ENCODE peak calls at places on chromosomes 6 and 20, in ten cellular contexts. O, U, N, A, T, B, I, X, Y and K are unnamed samples.

GRCh38 chr20:13341737-13342393 is 120.8 kb downstream of the ISM1 start:
- DNase-seq in O (no peak), U (no peak), N (no peak), A (no peak), T (no peak), B (no peak), I (no peak), X (no peak), Y (no peak), K (no peak)

GRCh38 chr20:16423311-16424212 is 149.7 kb downstream of the KIF16B start:
- DNase-seq in O (no peak), U (no peak), N (no peak), A (no peak), T (no peak), B (no peak), I (no peak), X (no peak), Y (no peak), K (no peak)

GRCh38 chr20:41479113-41479512 is 112.5 kb upstream of the EMILIN3 start:
- DNase-seq in O (no peak), U (no peak), N (no peak), A (no peak), T (no peak), B (no peak), I (no peak), X (no peak), Y (no peak), K (no peak)

GRCh38 chr20:4065405-4065841 is 50.1 kb upstream of the RNF24 start:
- DNase-seq in O (no peak), U (no peak), N (no peak), A (peak), T (no peak), B (peak), I (no peak), X (no peak), Y (no peak), K (peak)

GRCh38 chr6:90413867-90414266 is 117.2 kb upstream of the BACH2 start:
- DNase-seq in O (peak), U (peak), N (no peak), A (peak), T (no peak), B (no peak), I (no peak), X (no peak), Y (no peak), K (no peak)

GRCh38 chr20:33165416-33166055 is 2.4 kb upstream of the BPIFA2 start:
- DNase-seq in O (no peak), U (no peak), N (no peak), A (no peak), T (no peak), B (no peak), I (no peak), X (no peak), Y (no peak), K (no peak)

GRCh38 chr6:40719671-40720374 is 132.7 kb upstream of the LRFN2 start:
- DNase-seq in O (no peak), U (peak), N (no peak), A (peak), T (no peak), B (no peak), I (no peak), X (no peak), Y (no peak), K (no peak)

GRCh38 chr6:141077355-141078333 is 1055.1 kb upstream of the GJE1 start:
- DNase-seq in O (peak), U (peak), N (no peak), A (peak), T (no peak), B (no peak), I (no peak), X (no peak), Y (no peak), K (peak)

GRCh38 chr6:137969874-137970273 is 102.8 kb downstream of the TNFAIP3 start:
- DNase-seq in O (no peak), U (no peak), N (no peak), A (no peak), T (no peak), B (no peak), I (no peak), X (no peak), Y (no peak), K (no peak)

GRCh38 chr6:29696147-29697129 is 15.5 kb upstream of the ZFP57 start:
- DNase-seq in O (no peak), U (peak), N (no peak), A (peak), T (no peak), B (no peak), I (no peak), X (no peak), Y (no peak), K (peak)

GRCh38 chr6:140101367-140101766 is 726.9 kb upstream of the CITED2 start:
- DNase-seq in O (no peak), U (no peak), N (no peak), A (no peak), T (no peak), B (no peak), I (no peak), X (no peak), Y (no peak), K (no peak)

GRCh38 chr20:17023811-17024210 is 203.0 kb upstream of the PCSK2 start:
- DNase-seq in O (no peak), U (no peak), N (no peak), A (no peak), T (no peak), B (no peak), I (no peak), X (no peak), Y (no peak), K (no peak)

GRCh38 chr6:61192610-61193009 is 1093.4 kb downstream of the KHDRBS2 start:
- DNase-seq in O (no peak), U (no peak), N (no peak), A (no peak), T (no peak), B (no peak), I (no peak), X (no peak), Y (no peak), K (no peak)

GRCh38 chr6:96898241-96898851 is 655 bp upstream of the NDUFAF4 start:
- DNase-seq in O (no peak), U (peak), N (no peak), A (peak), T (no peak), B (no peak), I (no peak), X (no peak), Y (no peak), K (peak)

GRCh38 chr20:8183526-8183925 is 51.5 kb downstream of the PLCB1 start:
- DNase-seq in O (no peak), U (no peak), N (no peak), A (peak), T (no peak), B (no peak), I (no peak), X (no peak), Y (no peak), K (peak)

GRCh38 chr20:50819344-50819743 is 24.5 kb downstream of the BCAS4 start:
- DNase-seq in O (no peak), U (no peak), N (no peak), A (no peak), T (no peak), B (no peak), I (no peak), X (no peak), Y (no peak), K (no peak)

GRCh38 chr6:52909531-52909930 is at the start of gene GSTA3:
- DNase-seq in O (peak), U (no peak), N (no peak), A (no peak), T (no peak), B (no peak), I (no peak), X (no peak), Y (no peak), K (no peak)

GRCh38 chr6:166989427-166990034 is 9.7 kb upstream of the CEP43 start:
- DNase-seq in O (no peak), U (peak), N (no peak), A (peak), T (no peak), B (no peak), I (no peak), X (no peak), Y (no peak), K (no peak)

DNA sequence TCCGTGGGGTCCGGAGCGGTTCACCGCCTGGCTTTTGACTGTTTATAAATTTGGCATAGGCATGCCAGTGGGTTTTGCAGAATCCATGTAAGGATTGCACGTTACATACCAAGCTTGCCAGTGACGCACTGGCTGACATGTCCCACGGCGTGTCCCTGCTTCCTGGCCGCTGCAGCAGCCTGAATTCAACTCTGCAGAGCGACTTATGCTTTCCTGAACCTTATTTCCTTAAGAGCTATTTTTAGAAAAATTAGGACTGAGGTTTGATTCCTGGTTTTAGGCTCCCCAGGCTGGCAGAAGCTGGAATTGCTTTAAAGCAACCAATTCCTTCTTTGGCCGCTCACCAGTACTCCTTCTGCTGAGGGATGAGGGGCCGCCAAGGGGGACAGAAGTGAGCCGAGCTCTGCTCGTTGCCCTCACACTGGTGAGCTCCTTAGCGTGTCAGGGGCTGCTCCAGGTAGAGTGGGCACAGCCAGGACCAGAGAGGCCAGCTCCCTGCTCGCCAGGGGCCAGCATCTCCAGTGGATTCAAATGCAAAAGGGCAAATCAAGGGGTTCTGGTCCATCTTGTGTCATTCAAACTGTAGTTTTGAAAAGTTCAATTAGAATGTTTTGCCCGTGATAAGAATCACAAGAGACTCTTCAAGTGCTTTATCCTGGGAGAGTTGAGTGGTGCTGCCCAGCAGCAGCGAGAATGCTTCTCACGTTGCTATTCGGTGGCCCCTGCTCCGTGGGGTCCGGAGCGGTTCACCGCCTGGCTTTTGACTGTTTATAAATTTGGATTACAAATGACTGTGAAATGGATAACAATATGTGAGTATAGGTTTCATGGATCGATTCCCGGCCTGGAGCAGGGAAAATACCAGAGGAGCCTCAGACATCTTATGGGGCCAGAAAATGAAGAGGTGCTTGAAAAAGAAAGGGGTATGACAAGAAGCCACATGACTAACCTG is 17.5 kb upstream of the IRF4 start:
- DNase-seq in O (no peak), U (no peak), N (no peak), A (peak), T (no peak), B (no peak), I (no peak), X (peak), Y (peak), K (no peak)
- TF ChIP-seq CTCF in O (no peak), U (no peak), N (peak), A (peak), T (no peak), B (no peak), I (no peak), X (peak), Y (no peak), K (no peak)

GRCh38 chr20:38001981-38002380 is 31.3 kb downstream of the TTI1 start:
- DNase-seq in O (no peak), U (no peak), N (no peak), A (peak), T (no peak), B (no peak), I (no peak), X (no peak), Y (no peak), K (no peak)

GRCh38 chr20:38000293-38000692 is 33.0 kb downstream of the TTI1 start:
- DNase-seq in O (peak), U (no peak), N (no peak), A (no peak), T (no peak), B (no peak), I (no peak), X (no peak), Y (no peak), K (no peak)

GRCh38 chr20:37999526-38000263 is 33.6 kb downstream of the TTI1 start:
- DNase-seq in O (no peak), U (no peak), N (no peak), A (no peak), T (no peak), B (no peak), I (no peak), X (no peak), Y (no peak), K (no peak)

GRCh38 chr20:38002422-38002821 is 30.8 kb downstream of the TTI1 start:
- DNase-seq in O (no peak), U (no peak), N (peak), A (no peak), T (no peak), B (no peak), I (no peak), X (no peak), Y (no peak), K (no peak)

DNA sequence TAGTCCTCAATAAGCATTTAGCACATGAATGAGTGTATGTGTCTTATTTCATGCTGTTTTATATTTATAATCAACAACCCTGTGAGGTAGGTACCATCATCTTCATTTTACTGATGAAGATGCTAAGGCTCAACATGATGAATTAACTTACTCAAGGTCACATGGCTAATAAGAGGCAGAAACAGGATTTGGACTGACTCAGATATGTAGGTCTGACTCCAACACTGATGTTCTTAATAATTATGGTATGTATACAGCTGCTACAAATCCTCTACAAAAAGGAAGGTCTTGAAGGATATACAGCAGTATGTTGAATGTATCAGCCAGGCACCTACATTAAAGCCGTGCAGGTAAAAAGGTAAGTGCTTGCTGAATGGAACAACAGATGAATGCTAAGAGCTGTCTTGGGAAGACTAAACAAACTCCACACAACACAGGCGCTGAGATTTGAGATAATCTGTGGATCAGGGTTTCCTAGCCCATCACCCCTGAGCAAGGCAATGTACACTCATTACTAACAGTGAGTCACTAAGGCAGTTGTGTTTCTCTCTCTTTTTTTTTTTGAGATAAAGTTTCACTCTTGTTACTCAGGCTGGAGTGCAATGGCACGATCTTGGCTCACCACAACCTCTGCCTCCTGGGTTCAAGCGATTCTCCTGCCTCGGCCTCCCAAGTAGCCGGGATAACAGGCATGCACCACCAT is 31.9 kb downstream of the TTI1 start:
- DNase-seq in O (no peak), U (no peak), N (no peak), A (peak), T (no peak), B (no peak), I (no peak), X (no peak), Y (no peak), K (peak)
- H3K27ac ChIP-seq in O (no peak), U (no peak), N (peak), A (peak), T (no peak), B (no peak), I (no peak), X (no peak), Y (no peak), K (no peak)

GRCh38 chr6:34859951-34860350 is 27.9 kb downstream of the TAF11 start:
- DNase-seq in O (no peak), U (no peak), N (no peak), A (no peak), T (no peak), B (no peak), I (no peak), X (no peak), Y (no peak), K (no peak)

GRCh38 chr6:34852406-34853085 is 35.3 kb downstream of the TAF11 start:
- DNase-seq in O (no peak), U (no peak), N (no peak), A (no peak), T (no peak), B (no peak), I (no peak), X (no peak), Y (no peak), K (no peak)

GRCh38 chr6:34851361-34851760 is 36.5 kb downstream of the TAF11 start:
- DNase-seq in O (no peak), U (no peak), N (no peak), A (no peak), T (no peak), B (no peak), I (no peak), X (no peak), Y (no peak), K (no peak)

GRCh38 chr6:34858681-34859080 is 29.2 kb downstream of the TAF11 start:
- DNase-seq in O (no peak), U (no peak), N (no peak), A (no peak), T (no peak), B (no peak), I (no peak), X (no peak), Y (no peak), K (no peak)

GRCh38 chr6:34855463-34855862 is 32.4 kb downstream of the TAF11 start:
- DNase-seq in O (no peak), U (no peak), N (no peak), A (no peak), T (no peak), B (no peak), I (no peak), X (no peak), Y (no peak), K (no peak)
- TF ChIP-seq CTCF in O (no peak), U (no peak), N (no peak), A (no peak), T (no peak), B (no peak), I (no peak), X (no peak), Y (no peak), K (no peak)

GRCh38 chr6:39561536-39562266 is 163.5 kb downstream of the KIF6 start:
- DNase-seq in O (no peak), U (no peak), N (no peak), A (peak), T (no peak), B (no peak), I (no peak), X (no peak), Y (no peak), K (no peak)
- H3K27ac ChIP-seq in O (no peak), U (no peak), N (no peak), A (no peak), T (no peak), B (no peak), I (peak), X (no peak), Y (no peak), K (no peak)

DNA sequence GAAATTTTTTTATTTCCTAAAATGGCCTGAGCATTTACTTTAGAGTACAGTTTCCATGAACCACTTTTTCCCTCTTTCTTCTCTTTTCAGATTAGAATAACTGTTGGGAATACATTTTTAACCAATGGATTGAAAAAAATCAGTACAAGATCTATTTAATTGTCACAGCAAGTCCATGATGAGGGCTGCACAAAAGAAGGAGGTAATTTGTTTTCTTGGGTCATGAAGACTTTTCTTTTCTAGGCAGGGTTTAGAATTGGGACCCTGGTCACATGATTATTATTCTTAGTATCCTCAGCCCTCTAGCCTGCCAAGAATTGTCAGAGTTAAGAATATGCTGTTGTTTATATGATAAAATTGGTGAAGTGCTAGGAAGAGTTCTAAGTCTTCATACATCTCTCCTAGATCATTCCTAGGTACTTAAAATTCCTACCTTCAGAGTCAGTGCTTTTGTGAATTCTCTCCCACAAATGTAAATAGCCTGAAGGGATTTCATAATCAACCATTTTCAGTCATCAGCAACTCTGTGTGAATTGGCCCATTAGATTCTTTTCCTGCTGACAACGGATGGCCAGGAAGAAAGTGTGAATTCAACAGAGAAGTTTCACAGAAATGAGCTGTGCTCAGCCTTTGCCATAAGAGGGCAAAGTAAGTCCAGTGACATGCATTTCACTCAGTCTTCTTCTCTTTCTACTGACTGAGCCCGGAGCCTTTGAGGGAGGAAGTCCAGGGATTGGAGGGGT is 32.4 kb upstream of the TPBG start:
- DNase-seq in O (no peak), U (peak), N (no peak), A (peak), T (no peak), B (no peak), I (no peak), X (no peak), Y (no peak), K (peak)
- TF ChIP-seq CTCF in O (no peak), U (peak), N (no peak), A (peak), T (no peak), B (no peak), I (no peak), X (no peak), Y (no peak), K (peak)

GRCh38 chr20:63687419-63688233 is 8.8 kb upstream of the TNFRSF6B start:
- DNase-seq in O (no peak), U (no peak), N (peak), A (no peak), T (no peak), B (no peak), I (no peak), X (no peak), Y (no peak), K (no peak)

GRCh38 chr20:63690001-63690897 is 6.2 kb upstream of the TNFRSF6B start:
- DNase-seq in O (no peak), U (no peak), N (peak), A (no peak), T (no peak), B (no peak), I (no peak), X (no peak), Y (no peak), K (no peak)

GRCh38 chr20:63686492-63687321 is 9.7 kb upstream of the TNFRSF6B start:
- DNase-seq in O (peak), U (no peak), N (peak), A (peak), T (peak), B (peak), I (peak), X (peak), Y (peak), K (peak)

GRCh38 chr20:63689046-63690000 is 7.1 kb upstream of the TNFRSF6B start:
- DNase-seq in O (no peak), U (no peak), N (peak), A (no peak), T (no peak), B (no peak), I (no peak), X (no peak), Y (no peak), K (no peak)

GRCh38 chr20:63688234-63689045 is 8.0 kb upstream of the TNFRSF6B start:
- DNase-seq in O (no peak), U (no peak), N (peak), A (no peak), T (no peak), B (no peak), I (no peak), X (no peak), Y (no peak), K (no peak)
- H3K27ac ChIP-seq in O (peak), U (no peak), N (peak), A (no peak), T (peak), B (peak), I (peak), X (peak), Y (peak), K (peak)

GRCh38 chr6:5809471-5809870 is 197.3 kb downstream of the NRN1 start:
- DNase-seq in O (no peak), U (no peak), N (no peak), A (no peak), T (no peak), B (no peak), I (no peak), X (no peak), Y (no peak), K (no peak)
- TF ChIP-seq CTCF in O (no peak), U (no peak), N (no peak), A (no peak), T (no peak), B (no peak), I (no peak), X (no peak), Y (no peak), K (no peak)